ENCODE peak calls at places on chromosomes 6 and 20, in four cellular contexts. F is lower leg skin, O is astrocyte, P is dorsolateral prefrontal cortex. S is an unnamed sample.
A peak's percentile ranks its signal among the peaks of the same experiment; 100 is the strongest.

GRCh38 chr20:15834857-15835256 is 738.4 kb downstream of the KIF16B start:
- DNase-seq in F (no peak), O (no peak), P (no peak), S (no peak)

GRCh38 chr6:113277111-113277510 is 580.0 kb upstream of the MARCKS start:
- DNase-seq in F (no peak), O (no peak), P (no peak), S (no peak)

GRCh38 chr6:133033263-133033662 is 207.9 kb upstream of the EYA4 start:
- DNase-seq in F (no peak), O (peak; percentile 38), P (no peak), S (no peak)

GRCh38 chr6:1860756-1861369 is 251.1 kb downstream of the FOXC1 start:
- DNase-seq in F (no peak), O (no peak), P (no peak), S (no peak)

GRCh38 chr6:37691904-37692806 is 5.5 kb downstream of the MDGA1 start:
- DNase-seq in F (peak; percentile 94), O (peak; percentile 18), P (peak; percentile 87), S (peak; percentile 39)

GRCh38 chr6:150143521-150144293 is 863 bp downstream of the PPP1R14C start:
- DNase-seq in F (no peak), O (no peak), P (no peak), S (no peak)

GRCh38 chr6:166456360-166457156 is 73.8 kb upstream of the MPC1 start:
- DNase-seq in F (no peak), O (peak; percentile 36), P (no peak), S (no peak)

GRCh38 chr6:37324131-37325033 is 29.4 kb upstream of the RNF8 start:
- DNase-seq in F (no peak), O (peak; percentile 27), P (no peak), S (peak; percentile 77)

GRCh38 chr20:56163806-56164205 is 84.7 kb upstream of the MC3R start:
- DNase-seq in F (no peak), O (no peak), P (no peak), S (no peak)

GRCh38 chr6:39530201-39530759 is 194.9 kb downstream of the KIF6 start:
- DNase-seq in F (no peak), O (peak; percentile 55), P (no peak), S (no peak)

GRCh38 chr6:29011276-29011734 is 6.2 kb upstream of the ZNF311 start:
- DNase-seq in F (peak; percentile 87), O (peak; percentile 60), P (no peak), S (peak; percentile 58)

GRCh38 chr6:145415616-145416015 is 319.7 kb downstream of the EPM2A start:
- DNase-seq in F (no peak), O (no peak), P (no peak), S (no peak)

GRCh38 chr6:92161953-92162352 is 1257.4 kb downstream of the EPHA7 start:
- DNase-seq in F (no peak), O (no peak), P (no peak), S (no peak)

GRCh38 chr6:82208914-82209313 is 38.6 kb downstream of the IBTK start:
- DNase-seq in F (no peak), O (no peak), P (no peak), S (no peak)

GRCh38 chr6:28838289-28838633 is 85.5 kb downstream of the TRIM27 start:
- DNase-seq in F (peak; percentile 84), O (no peak), P (no peak), S (peak; percentile 51)

GRCh38 chr6:26576929-26577719 is 19.6 kb upstream of the ABT1 start:
- DNase-seq in F (no peak), O (peak; percentile 63), P (no peak), S (peak; percentile 86)

GRCh38 chr20:60062431-60063336 is 104.5 kb downstream of the CDH26 start:
- DNase-seq in F (peak; percentile 80), O (peak; percentile 70), P (peak; percentile 31), S (peak; percentile 91)

GRCh38 chr20:47419953-47420352 is 63.5 kb upstream of the ZMYND8 start:
- DNase-seq in F (no peak), O (no peak), P (no peak), S (no peak)

GRCh38 chr6:56954389-56955170 is at the start of gene BEND6:
- DNase-seq in F (peak; percentile 87), O (peak; percentile 79), P (peak; percentile 70), S (peak; percentile 81)

GRCh38 chr6:22980446-22980845 is 411.1 kb downstream of the HDGFL1 start:
- DNase-seq in F (no peak), O (no peak), P (no peak), S (no peak)

GRCh38 chr6:151661928-151662327 is 145.6 kb upstream of the ESR1 start:
- DNase-seq in F (no peak), O (no peak), P (no peak), S (no peak)
- TF ChIP-seq CTCF in F (no peak), O (no peak), P (no peak), S (peak; percentile 51)

GRCh38 chr6:32830936-32831335 is 7.6 kb downstream of the TAP2 start:
- DNase-seq in F (no peak), O (no peak), P (no peak), S (no peak)

GRCh38 chr6:32830017-32830416 is 8.5 kb downstream of the TAP2 start:
- DNase-seq in F (no peak), O (no peak), P (no peak), S (no peak)

GRCh38 chr6:32826996-32827395 is 10.2 kb upstream of the HLA-DOB start:
- DNase-seq in F (no peak), O (no peak), P (no peak), S (no peak)

GRCh38 chr6:32829495-32829894 is 9.0 kb downstream of the TAP2 start:
- DNase-seq in F (no peak), O (no peak), P (no peak), S (no peak)

GRCh38 chr6:32825966-32826365 is 9.2 kb upstream of the HLA-DOB start:
- DNase-seq in F (no peak), O (peak; percentile 21), P (no peak), S (peak; percentile 44)
- TF ChIP-seq CTCF in F (no peak), O (peak; percentile 14), P (peak; percentile 42), S (peak; percentile 64)

GRCh38 chr6:25423358-25423757 is 144.2 kb downstream of the CARMIL1 start:
- DNase-seq in F (no peak), O (no peak), P (no peak), S (no peak)
- TF ChIP-seq CTCF in F (no peak), O (no peak), P (no peak), S (no peak)

DNA sequence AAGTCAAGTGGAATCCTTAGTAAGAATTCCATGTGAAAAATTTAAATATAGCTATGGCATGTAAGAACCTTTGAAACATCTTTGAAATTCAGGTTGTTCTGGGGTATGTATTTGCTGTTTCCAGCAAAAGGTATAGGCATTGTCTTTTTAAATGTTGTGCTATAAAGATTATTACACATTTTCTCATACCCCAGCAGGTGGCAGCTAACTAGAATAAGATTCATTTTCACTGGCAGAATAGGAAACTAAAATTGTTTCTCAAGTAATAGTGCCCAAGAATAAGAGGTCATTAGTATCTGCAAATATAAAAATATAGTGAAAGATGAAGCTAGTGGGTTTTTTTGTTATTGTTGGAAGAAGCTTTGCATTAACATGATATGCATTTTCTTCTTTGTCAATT is 1.8 kb downstream of the GRIK2 start:
- DNase-seq in F (no peak), O (no peak), P (no peak), S (peak; percentile 28)
- TF ChIP-seq CTCF in F (no peak), O (peak; percentile 7), P (peak; percentile 20), S (peak; percentile 73)

GRCh38 chr20:1533059-1533458 is 24.4 kb downstream of the SIRPD start:
- DNase-seq in F (no peak), O (no peak), P (no peak), S (no peak)
- TF ChIP-seq CTCF in F (no peak), O (no peak), P (no peak), S (no peak)

DNA sequence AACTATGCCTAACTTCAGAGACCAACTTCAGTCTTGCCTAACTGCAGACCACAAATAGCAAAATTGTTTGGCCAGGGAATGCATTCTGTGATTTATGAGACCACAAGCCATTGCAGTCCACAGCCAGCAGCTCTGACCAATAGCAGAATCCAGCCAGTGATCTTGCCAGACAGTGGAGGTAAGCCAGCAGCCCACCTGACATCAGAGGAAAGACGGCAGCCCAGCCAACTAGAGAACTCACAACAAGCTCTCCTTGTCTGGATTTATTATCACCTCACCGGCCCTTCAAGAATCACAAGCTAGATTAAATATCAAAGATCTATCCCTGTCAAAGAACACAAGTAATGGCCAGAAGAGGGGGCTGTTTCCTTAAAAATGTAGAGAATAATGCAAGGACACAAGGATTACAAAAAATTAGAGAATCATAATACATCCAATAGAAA is 66.5 kb upstream of the SLC35F1 start:
- DNase-seq in F (no peak), O (peak; percentile 72), P (no peak), S (peak; percentile 36)
- TF ChIP-seq CTCF in F (no peak), O (peak; percentile 56), P (no peak), S (peak; percentile 74)

DNA sequence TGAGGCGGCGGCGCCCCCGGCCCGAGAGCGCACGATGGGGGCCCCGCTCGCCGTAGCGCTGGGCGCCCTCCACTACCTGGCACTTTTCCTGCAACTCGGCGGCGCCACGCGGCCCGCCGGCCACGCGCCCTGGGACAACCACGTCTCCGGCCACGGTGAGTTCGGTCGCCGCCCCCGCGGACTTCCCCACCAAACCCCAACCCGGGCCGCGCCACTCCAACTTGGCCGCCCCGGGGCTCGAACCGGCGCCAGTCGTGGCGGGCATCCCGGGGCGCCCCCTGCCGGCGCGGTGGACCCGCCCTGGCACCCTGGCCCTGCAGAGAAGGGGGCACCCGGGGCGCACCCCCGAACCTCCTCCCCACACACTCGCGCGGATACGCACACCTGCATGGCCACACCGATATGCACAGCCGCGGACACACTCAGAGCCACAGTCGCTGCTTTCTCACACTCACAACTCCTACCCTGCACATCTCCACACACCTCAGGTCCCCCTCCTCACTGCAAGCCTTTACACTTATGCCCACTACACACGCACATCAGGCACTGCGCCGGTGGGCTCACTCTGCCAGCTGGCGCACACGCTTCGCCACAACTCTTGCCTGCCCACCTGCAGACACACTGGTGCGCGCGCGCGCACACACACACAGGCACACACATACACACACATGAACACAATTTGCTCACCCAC is 535 bp downstream of the VSTM2L start:
- DNase-seq in F (no peak), O (no peak), P (no peak), S (no peak)
- TF ChIP-seq CTCF in F (no peak), O (peak; percentile 6), P (peak; percentile 41), S (peak; percentile 69)

S was measured in HFFc6.